ENCODE peak calls at places on chromosome 7, in nine cellular contexts. N, P, K, W, A, U, J, T and O are unnamed samples.
A peak's percentile ranks its signal among the peaks of the same experiment; 100 is the strongest.

GRCh38 chr7:36620166-36620708 is 104.1 kb downstream of the AOAH start:
- DNase-seq in K (no peak), W (no peak), A (no peak), N (no peak), U (no peak), J (no peak), T (no peak), P (no peak), O (no peak)

GRCh38 chr7:131208777-131209176 is 118.9 kb upstream of the MKLN1 start:
- DNase-seq in A (no peak), K (no peak), U (no peak), T (no peak), N (no peak), P (no peak), J (no peak), W (no peak), O (no peak)

GRCh38 chr7:73706122-73707044 is 13.1 kb downstream of the STX1A start:
- DNase-seq in W (no peak), A (no peak), J (no peak), U (no peak), T (peak; percentile 73), P (no peak), N (no peak), K (no peak), O (no peak)

GRCh38 chr7:4931932-4932331 is 27.1 kb downstream of the MMD2 start:
- DNase-seq in J (peak; percentile 54), W (no peak), U (no peak), T (no peak), K (peak; percentile 20), P (no peak), N (no peak), A (no peak), O (no peak)

GRCh38 chr7:132090444-132090843 is 485.8 kb downstream of the PLXNA4 start:
- DNase-seq in P (no peak), T (no peak), W (no peak), K (no peak), U (no peak), J (no peak), N (no peak), A (no peak), O (no peak)

GRCh38 chr7:105399043-105399725 is 10.5 kb upstream of the SRPK2 start:
- DNase-seq in K (no peak), T (peak; percentile 43), W (peak; percentile 16), P (no peak), J (no peak), N (no peak), U (no peak), A (peak; percentile 59), O (no peak)

GRCh38 chr7:141362580-141363435 is 188.4 kb upstream of the AGK start:
- DNase-seq in N (no peak), A (peak; percentile 66), T (peak; percentile 88), K (peak; percentile 18), U (no peak), J (no peak), W (no peak), P (no peak), O (no peak)

GRCh38 chr7:16982640-16983103 is 100.9 kb upstream of the AGR3 start:
- DNase-seq in W (peak; percentile 38), U (no peak), P (no peak), N (no peak), A (peak; percentile 76), J (no peak), K (peak; percentile 45), T (peak; percentile 69), O (no peak)

GRCh38 chr7:122485841-122486240 is 181.3 kb upstream of the FEZF1 start:
- DNase-seq in U (no peak), N (no peak), W (no peak), P (no peak), K (no peak), T (peak; percentile 65), J (no peak), A (peak; percentile 48), O (no peak)

GRCh38 chr7:13603661-13604060 is 385.8 kb downstream of the ETV1 start:
- DNase-seq in A (no peak), U (no peak), T (peak; percentile 8), K (no peak), N (no peak), J (no peak), P (no peak), W (no peak), O (no peak)

GRCh38 chr7:106012935-106013439 is 49.9 kb downstream of the CDHR3 start:
- DNase-seq in K (peak; percentile 55), A (peak; percentile 98), U (no peak), N (no peak), W (no peak), T (peak; percentile 91), P (no peak), J (no peak), O (no peak)

GRCh38 chr7:141593134-141593533 is 41.9 kb downstream of the AGK start:
- DNase-seq in J (no peak), A (peak; percentile 75), N (no peak), K (no peak), W (no peak), P (no peak), T (peak; percentile 68), U (no peak), O (no peak)

GRCh38 chr7:30226593-30227268 is 57.7 kb upstream of the ZNRF2 start:
- DNase-seq in N (no peak), J (peak; percentile 73), P (no peak), U (no peak), W (no peak), K (peak; percentile 62), T (no peak), A (no peak), O (no peak)

GRCh38 chr7:27670177-27670576 is 7.5 kb upstream of the HIBADH start:
- DNase-seq in A (no peak), J (no peak), K (no peak), P (no peak), U (no peak), N (no peak), T (no peak), W (no peak), O (no peak)

GRCh38 chr7:103680161-103681144 is 234.4 kb upstream of the SLC26A5 start:
- DNase-seq in N (no peak), W (no peak), P (no peak), K (peak; percentile 7), U (no peak), A (no peak), T (no peak), J (no peak), O (no peak)

GRCh38 chr7:47454066-47454950 is 127.6 kb downstream of the TNS3 start:
- DNase-seq in P (no peak), N (no peak), W (no peak), J (no peak), K (peak; percentile 66), A (no peak), T (no peak), U (peak; percentile 21), O (no peak)

GRCh38 chr7:152336754-152337368 is 98.9 kb downstream of the KMT2C start:
- DNase-seq in J (no peak), U (no peak), W (peak; percentile 70), P (no peak), T (peak; percentile 57), N (no peak), K (peak; percentile 9), A (peak; percentile 61), O (peak; percentile 35)

GRCh38 chr7:82605247-82605864 is 161.8 kb upstream of the CACNA2D1 start:
- DNase-seq in T (peak; percentile 58), N (no peak), K (peak; percentile 58), U (no peak), P (no peak), W (peak; percentile 29), J (no peak), A (peak; percentile 58), O (peak; percentile 47)

GRCh38 chr7:28703054-28703765 is 254.9 kb downstream of the TRIL start:
- DNase-seq in N (no peak), U (no peak), J (no peak), P (no peak), T (no peak), A (no peak), W (no peak), K (no peak), O (no peak)

GRCh38 chr7:30750574-30751256 is 1.2 kb upstream of the INMT start:
- DNase-seq in T (peak; percentile 95), N (peak; percentile 90), P (peak; percentile 88), K (no peak), J (no peak), A (peak; percentile 99), W (no peak), U (no peak), O (no peak)

GRCh38 chr7:74042746-74043522 is 15.0 kb downstream of the ELN start:
- DNase-seq in A (no peak), J (peak; percentile 71), U (no peak), T (no peak), N (no peak), P (no peak), K (no peak), W (no peak), O (no peak)

GRCh38 chr7:137820677-137821420 is 25.9 kb downstream of the DGKI start:
- DNase-seq in T (peak; percentile 76), W (no peak), K (peak; percentile 60), P (peak; percentile 67), A (peak; percentile 68), J (peak; percentile 44), U (no peak), N (no peak), O (peak; percentile 44)

GRCh38 chr7:2203551-2204300 is 29.0 kb downstream of the MAD1L1 start:
- DNase-seq in W (peak; percentile 20), T (no peak), A (peak; percentile 46), N (no peak), K (peak; percentile 84), P (peak; percentile 66), J (no peak), U (no peak), O (peak; percentile 45)
- TF ChIP-seq CTCF in W (no peak), T (no peak), A (peak; percentile 9), N (peak; percentile 25), K (peak; percentile 20), P (no peak), J (no peak), U (no peak), O (no peak)

GRCh38 chr7:39304178-39304577 is 262.0 kb upstream of the YAE1 start:
- DNase-seq in J (no peak), P (no peak), U (no peak), W (no peak), A (no peak), N (no peak), K (no peak), T (no peak), O (no peak)
- TF ChIP-seq CTCF in J (no peak), P (no peak), U (no peak), W (no peak), A (no peak), N (no peak), K (no peak), T (no peak), O (no peak)

GRCh38 chr7:150860291-150860977 is 8.1 kb downstream of the AOC1 start:
- DNase-seq in P (no peak), A (no peak), U (no peak), K (peak; percentile 24), W (no peak), T (no peak), N (peak; percentile 79), J (no peak), O (no peak)
- TF ChIP-seq CTCF in P (peak; percentile 2), A (no peak), U (no peak), K (no peak), W (no peak), T (no peak), N (no peak), J (no peak), O (no peak)

GRCh38 chr7:2640858-2641257 is 9.1 kb downstream of the TTYH3 start:
- DNase-seq in P (peak; percentile 84), T (no peak), A (no peak), W (no peak), K (no peak), N (no peak), J (no peak), U (no peak), O (no peak)
- TF ChIP-seq CTCF in P (no peak), T (no peak), A (no peak), W (no peak), K (no peak), N (no peak), J (no peak), U (no peak), O (no peak)